ENCODE peak calls at places on chromosomes 13 and 19, in four cellular contexts. D, K, V and C are unnamed samples. For H3K27me3 and H3K36me3, the result is how much of the 10 kb centered on the place peaks cover.

GRCh38 chr13:50285283-50285682 is 270.0 kb downstream of the KCNRG start:
- DNase-seq in D (no peak), K (no peak), V (no peak), C (no peak)

GRCh38 chr13:94251801-94252200 is 227.7 kb downstream of the DCT start:
- DNase-seq in D (no peak), K (no peak), V (no peak), C (no peak)

GRCh38 chr13:102846261-102847015 is 606 bp downstream of the ERCC5 start:
- DNase-seq in V (peak), D (no peak), K (no peak), C (peak)

GRCh38 chr19:30165228-30165813 is 206.9 kb upstream of the ZNF536 start:
- DNase-seq in D (peak), K (no peak), V (no peak), C (no peak)

GRCh38 chr13:33690321-33690720 is 127.6 kb upstream of the RFC3 start:
- DNase-seq in D (no peak), K (no peak), V (no peak), C (no peak)

GRCh38 chr13:98520674-98521449 is 56.0 kb downstream of the STK24 start:
- DNase-seq in D (no peak), V (no peak), K (no peak), C (peak)

GRCh38 chr13:106453101-106453500 is 82.4 kb downstream of the EFNB2 start:
- DNase-seq in V (no peak), D (no peak), K (no peak), C (no peak)

GRCh38 chr13:42633495-42633894 is 59.5 kb downstream of the TNFSF11 start:
- DNase-seq in V (no peak), D (no peak), K (no peak), C (no peak)

DNA sequence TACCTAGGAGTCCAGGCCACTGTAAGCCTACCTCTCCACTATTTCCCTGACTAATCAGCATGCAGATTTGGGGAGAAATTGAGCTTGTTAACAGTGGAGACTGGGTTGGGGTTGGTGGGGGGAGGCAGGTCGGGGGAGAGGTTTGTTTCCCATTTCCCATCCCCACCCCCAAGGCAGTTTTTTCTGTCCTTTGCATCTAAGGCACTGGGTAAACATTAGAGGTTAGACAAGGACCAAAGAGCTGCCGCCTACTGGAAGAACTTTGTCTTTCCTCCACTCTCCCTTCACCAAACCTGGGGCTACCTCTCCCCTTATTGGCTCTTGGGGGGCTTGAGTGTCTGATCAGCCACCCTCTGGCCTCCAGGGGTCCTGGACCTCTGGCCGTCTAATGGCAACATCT is 953 bp downstream of the KCNN4 start:
- DNase-seq in D (no peak), V (no peak), K (no peak), C (no peak)
- H3K27me3 ChIP-seq in D (under half), V (under half), K (under half), C (under half)

GRCh38 chr19:46416077-46416709 is 2.8 kb upstream of the CCDC8 start:
- DNase-seq in K (no peak), V (peak), D (peak), C (peak)

GRCh38 chr19:46411088-46412033 is 2.0 kb downstream of the CCDC8 start:
- DNase-seq in K (no peak), V (no peak), D (no peak), C (no peak)

GRCh38 chr19:46412034-46412982 is 1.1 kb downstream of the CCDC8 start:
- DNase-seq in K (no peak), V (peak), D (no peak), C (no peak)

GRCh38 chr19:46412983-46413261 is 442 bp downstream of the CCDC8 start:
- DNase-seq in K (no peak), V (no peak), D (no peak), C (no peak)

GRCh38 chr19:46413262-46414031 is at the start of gene CCDC8:
- DNase-seq in V (peak), D (peak), K (no peak), C (peak)
- H3K4me3 ChIP-seq in V (peak), D (peak), K (peak), C (peak)

GRCh38 chr19:38388310-38389100 is at the start of gene SPRED3:
- DNase-seq in D (no peak), K (no peak), V (peak), C (no peak)
- H3K36me3 ChIP-seq in D (under half), K (under half), V (under half), C (under half)

DNA sequence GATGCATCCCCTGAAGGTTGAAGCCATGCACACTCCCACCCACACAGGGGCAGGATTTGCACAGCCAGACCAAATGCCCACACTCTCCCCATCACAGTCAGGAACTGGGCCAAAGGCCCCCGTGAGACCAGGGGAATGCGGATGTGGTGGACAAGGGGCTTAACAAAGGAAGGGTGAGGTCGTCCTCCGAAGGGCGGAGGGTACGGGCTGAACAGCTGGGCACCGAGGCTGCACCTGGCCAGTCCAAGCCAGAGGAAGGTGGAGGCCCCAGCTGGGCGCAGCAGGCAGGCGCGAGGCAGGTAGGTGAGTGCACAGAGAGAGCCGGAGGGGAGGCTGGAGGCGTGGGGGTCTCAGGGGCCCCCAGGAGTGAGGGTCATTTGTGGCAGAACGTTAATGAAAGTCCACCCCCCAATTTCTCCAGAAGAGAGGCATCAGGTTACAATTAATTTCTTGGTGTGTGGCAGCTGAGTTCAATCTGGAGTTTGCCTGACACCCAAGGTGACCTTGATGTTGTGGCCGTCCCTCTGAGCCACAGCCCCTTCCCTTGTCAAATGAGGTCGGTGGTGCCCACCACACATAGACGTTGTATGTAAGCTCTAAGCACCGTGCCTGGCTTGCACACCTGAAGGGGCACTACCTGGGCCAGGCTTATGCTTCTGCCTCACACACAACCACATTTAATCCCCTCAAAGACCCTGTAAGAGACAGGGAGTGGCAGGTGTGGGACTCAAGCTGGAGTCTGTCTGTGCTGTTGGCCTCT is 2.9 kb downstream of the KLK15 start:
- DNase-seq in V (no peak), D (no peak), K (no peak), C (no peak)
- H3K27me3 ChIP-seq in V (under half), D (under half), K (under half), C (under half)

DNA sequence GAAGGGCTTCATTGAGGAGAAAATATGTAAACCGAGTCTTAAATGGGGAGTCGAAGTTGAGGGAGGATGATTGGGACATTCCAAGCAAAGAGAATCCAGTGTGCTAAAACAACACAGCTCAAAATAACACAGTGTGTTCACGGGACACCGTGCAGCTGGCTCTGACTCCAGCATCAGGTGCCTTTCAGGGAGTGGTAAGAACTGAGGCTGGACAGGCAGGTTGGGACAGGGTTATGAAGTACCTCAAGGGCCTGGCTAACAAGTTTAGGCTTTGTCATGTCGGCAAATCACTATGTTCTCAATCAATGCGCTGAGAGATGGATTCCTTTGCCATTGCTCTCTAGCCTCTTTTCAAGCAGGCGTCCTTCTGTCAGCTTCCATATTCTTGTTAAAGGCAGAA is 27.5 kb upstream of the WDFY2 start:
- DNase-seq in D (no peak), V (no peak), K (no peak), C (no peak)
- H3K4me3 ChIP-seq in D (no peak), V (no peak), K (no peak), C (no peak)

DNA sequence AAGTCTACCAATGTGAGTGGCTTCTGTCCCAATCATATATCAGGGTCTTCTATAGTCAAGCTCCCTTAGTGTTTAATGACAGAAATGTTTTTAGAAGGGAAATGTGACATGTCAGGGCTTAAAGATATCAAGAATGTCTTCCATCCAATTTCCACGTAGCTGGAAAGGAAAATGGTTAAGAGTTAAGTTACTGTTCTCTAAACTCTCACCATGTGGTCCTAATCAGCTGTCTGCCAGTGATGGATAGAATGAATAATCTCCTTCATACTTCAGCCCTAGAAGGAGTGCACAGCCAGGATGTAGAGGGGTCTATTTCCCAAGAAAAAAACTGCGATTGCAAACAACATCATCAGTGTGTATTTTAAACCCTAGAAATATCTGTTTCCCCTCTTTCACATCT is 36.3 kb downstream of the FLT1 start:
- DNase-seq in D (no peak), V (no peak), K (no peak), C (no peak)
- H3K36me3 ChIP-seq in D (under half), V (under half), K (under half), C (under half)

GRCh38 chr19:1470864-1471513 is 8.0 kb downstream of the C19orf25 start:
- DNase-seq in V (peak), D (no peak), K (no peak), C (no peak)
- H3K27me3 ChIP-seq in V (under half), D (half or more), K (under half), C (half or more)

DNA sequence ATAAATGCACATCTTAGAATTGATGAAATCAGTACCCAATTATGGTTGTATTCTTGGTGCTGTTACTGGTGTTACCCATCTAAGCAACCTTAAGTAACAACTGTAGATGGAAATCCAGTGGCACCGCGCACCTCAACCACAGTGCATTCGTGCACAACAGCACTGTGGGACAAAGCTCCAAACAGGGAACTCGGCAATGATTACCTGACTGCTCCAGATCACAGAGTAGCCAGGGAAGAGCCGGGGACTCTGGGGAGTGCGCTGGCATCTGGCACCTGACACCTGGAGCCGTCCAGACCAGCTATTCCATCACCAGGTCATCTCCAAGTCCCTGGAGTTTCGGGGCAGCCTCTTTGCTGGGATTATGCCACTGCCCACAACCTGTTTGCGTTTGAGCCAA is 62.0 kb downstream of the COL4A1 start:
- DNase-seq in V (no peak), K (no peak), D (no peak), C (no peak)
- H3K4me3 ChIP-seq in V (no peak), K (no peak), D (no peak), C (no peak)

DNA sequence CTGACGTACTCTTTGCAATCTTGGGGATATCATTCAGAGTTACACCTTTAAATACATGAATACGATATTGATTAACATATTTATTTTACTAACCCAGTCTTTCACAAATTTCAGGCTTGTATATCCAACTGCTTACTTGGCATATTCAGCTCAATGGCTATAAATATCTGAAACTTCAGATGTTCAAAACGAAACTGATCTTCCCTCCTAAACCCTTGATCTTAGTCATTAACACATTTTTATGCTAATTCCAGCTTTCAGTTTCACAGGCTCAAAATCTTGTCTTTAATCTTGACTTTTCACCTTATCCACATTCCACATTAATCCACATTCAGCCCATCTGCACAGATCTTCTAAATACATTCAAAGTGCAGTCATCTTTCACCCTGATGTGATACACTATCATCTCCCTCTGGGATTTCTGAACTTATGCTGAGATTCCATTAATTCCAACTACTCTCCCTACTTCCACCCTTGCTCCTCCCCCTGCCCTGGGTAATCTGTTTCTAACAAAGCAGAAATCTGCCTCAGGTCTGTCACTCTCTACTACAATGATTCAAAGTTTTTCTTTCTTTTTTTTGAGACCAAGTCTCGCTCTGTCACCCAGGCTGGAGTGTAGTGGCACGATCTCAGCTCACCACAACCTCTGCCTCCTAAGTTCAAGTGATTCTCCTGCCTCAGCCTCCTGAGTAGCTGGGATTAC is 387.2 kb downstream of the GPC5 start:
- DNase-seq in D (no peak), K (no peak), V (no peak), C (no peak)
- H3K36me3 ChIP-seq in D (under half), K (under half), V (under half), C (under half)

DNA sequence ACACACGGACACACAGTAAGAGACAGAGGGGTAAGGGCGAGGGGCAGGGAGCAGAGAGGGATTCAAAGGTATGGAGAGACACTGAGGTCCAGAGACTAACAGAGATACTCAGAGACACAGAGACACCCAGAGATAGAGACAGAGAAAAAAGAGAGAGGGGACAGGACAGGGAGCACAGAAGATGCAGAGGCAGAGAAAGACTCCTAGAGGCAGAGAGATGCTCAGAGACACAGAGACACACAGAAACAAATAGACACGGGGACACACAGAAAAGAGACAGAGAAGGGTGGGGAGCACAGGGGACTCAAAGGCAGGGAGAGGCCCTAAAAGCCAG is 39.8 kb downstream of the DEDD2 start:
- DNase-seq in K (no peak), D (no peak), V (no peak), C (no peak)
- H3K27me3 ChIP-seq in K (under half), D (under half), V (under half), C (half or more)